ENCODE peak calls at places on chromosomes 6 and 20, in eight cellular contexts. M is astrocyte, O is colonic mucosa, Y is IMR-90, E is Karpas-422, H is fibroblast of lung, V is uterus, D is adrenal gland. X is an unnamed sample.
A peak's percentile ranks its signal among the peaks of the same experiment; 100 is the strongest.

GRCh38 chr6:91569071-91569470 is 982.2 kb upstream of the MAP3K7 start:
- DNase-seq in H (peak; percentile 72), O (no peak), D (no peak), M (peak; percentile 62), V (no peak), Y (peak; percentile 53), E (no peak), X (no peak)

GRCh38 chr20:3313681-3314080 is 74.7 kb upstream of the SLC4A11 start:
- DNase-seq in M (no peak), O (no peak), Y (no peak), H (no peak), D (peak; percentile 31), V (no peak), E (peak; percentile 34), X (no peak)

GRCh38 chr6:72363844-72364740 is 257.8 kb upstream of the KCNQ5 start:
- DNase-seq in O (no peak), D (no peak), E (no peak), M (peak; percentile 98), Y (peak; percentile 97), V (peak; percentile 14), H (peak; percentile 99), X (no peak)

GRCh38 chr6:79984261-79984660 is 20.2 kb upstream of the TTK start:
- DNase-seq in M (peak; percentile 61), Y (no peak), E (no peak), H (peak; percentile 70), O (no peak), V (no peak), D (no peak), X (no peak)

GRCh38 chr20:46648903-46649649 is 2.2 kb downstream of the SLC13A3 start:
- DNase-seq in Y (no peak), D (no peak), O (no peak), M (no peak), H (no peak), V (no peak), E (peak; percentile 58), X (no peak)

GRCh38 chr6:24981385-24981758 is 45.6 kb upstream of the RIPOR2 start:
- DNase-seq in H (peak; percentile 83), O (no peak), M (peak; percentile 77), Y (peak; percentile 49), V (no peak), D (no peak), E (no peak), X (no peak)

GRCh38 chr6:81145506-81145905 is 607.0 kb downstream of the TENT5A start:
- DNase-seq in H (peak; percentile 54), E (no peak), M (peak; percentile 42), O (no peak), Y (no peak), D (no peak), V (no peak), X (no peak)

GRCh38 chr20:35146299-35146921 is 726 bp downstream of the EDEM2 start:
- DNase-seq in D (peak; percentile 32), H (no peak), V (no peak), O (peak; percentile 57), Y (no peak), E (peak; percentile 56), M (no peak), X (no peak)

GRCh38 chr6:169251822-169252804 is 1.5 kb downstream of the THBS2 start:
- DNase-seq in Y (no peak), V (no peak), H (no peak), M (no peak), O (no peak), D (no peak), E (no peak), X (no peak)

GRCh38 chr6:19413323-19413722 is 423.8 kb upstream of the ID4 start:
- DNase-seq in V (no peak), Y (peak; percentile 27), E (no peak), O (no peak), M (peak; percentile 78), D (no peak), H (peak; percentile 80), X (no peak)

GRCh38 chr6:18155864-18156396 is 708 bp downstream of the KDM1B start:
- DNase-seq in H (peak; percentile 50), O (peak; percentile 86), M (peak; percentile 31), D (peak; percentile 59), V (peak; percentile 38), E (peak; percentile 93), Y (peak; percentile 27), X (peak; percentile 40)

GRCh38 chr20:61447950-61448349 is 195.9 kb downstream of the CDH4 start:
- DNase-seq in H (no peak), V (no peak), M (no peak), D (no peak), Y (no peak), E (no peak), O (no peak), X (no peak)

GRCh38 chr20:38297916-38298674 is 5.9 kb upstream of the BPI start:
- DNase-seq in M (no peak), Y (no peak), V (no peak), H (no peak), E (no peak), D (no peak), O (no peak), X (no peak)

GRCh38 chr20:35820715-35821114 is 48.9 kb downstream of the PHF20 start:
- DNase-seq in H (peak; percentile 77), O (no peak), D (no peak), M (peak; percentile 71), E (no peak), V (no peak), Y (peak; percentile 52), X (no peak)

GRCh38 chr6:2021713-2022125 is 223.7 kb downstream of the GMDS start:
- DNase-seq in E (no peak), D (peak; percentile 20), M (peak; percentile 75), Y (peak; percentile 77), O (peak; percentile 90), H (peak; percentile 77), V (peak; percentile 20), X (no peak)

GRCh38 chr6:149651056-149651455 is 2.5 kb upstream of the KATNA1 start:
- DNase-seq in E (no peak), V (no peak), Y (no peak), O (no peak), H (no peak), M (no peak), D (no peak), X (no peak)

GRCh38 chr6:149648148-149649145 is at the start of gene KATNA1:
- DNase-seq in Y (peak; percentile 58), V (peak; percentile 84), D (peak; percentile 89), H (peak; percentile 64), E (peak; percentile 97), O (peak; percentile 94), M (peak; percentile 38), X (peak; percentile 83)

GRCh38 chr6:149642829-149643580 is 5.5 kb downstream of the KATNA1 start:
- DNase-seq in D (no peak), O (no peak), Y (peak; percentile 42), V (no peak), H (peak; percentile 42), M (peak; percentile 22), E (no peak), X (no peak)

GRCh38 chr6:149646599-149646998 is 1.9 kb downstream of the KATNA1 start:
- DNase-seq in M (no peak), V (no peak), H (no peak), E (no peak), Y (no peak), D (no peak), O (no peak), X (no peak)
- H3K4me3 ChIP-seq in M (peak overlapping the region; percentile 89), V (peak overlapping the region; percentile 60), H (peak overlapping the region; percentile 96), E (peak overlapping the region; percentile 90), Y (peak overlapping the region; percentile 90), D (no peak overlapping the region), O (no peak overlapping the region), X (no peak overlapping the region)

GRCh38 chr6:118391086-118391485 is 157.0 kb upstream of the PLN start:
- DNase-seq in M (peak; percentile 16), E (no peak), O (no peak), Y (peak; percentile 25), H (peak; percentile 25), D (no peak), V (no peak), X (no peak)

GRCh38 chr6:118383924-118384323 is 164.2 kb upstream of the PLN start:
- DNase-seq in D (no peak), H (no peak), M (no peak), E (no peak), V (no peak), O (no peak), Y (no peak), X (no peak)

GRCh38 chr6:118386975-118387374 is 161.1 kb upstream of the PLN start:
- DNase-seq in O (no peak), Y (no peak), H (no peak), M (no peak), V (no peak), D (no peak), E (no peak), X (no peak)

GRCh38 chr6:118382126-118382525 is 166.0 kb upstream of the PLN start:
- DNase-seq in H (no peak), M (no peak), D (no peak), E (no peak), Y (no peak), O (no peak), V (no peak), X (no peak)

GRCh38 chr6:118387921-118388701 is 160.0 kb upstream of the PLN start:
- DNase-seq in D (no peak), M (peak; percentile 97), O (no peak), H (peak; percentile 98), Y (peak; percentile 96), E (no peak), V (no peak), X (no peak)
- H3K27ac ChIP-seq in D (no peak overlapping the region), M (peak overlapping the region; percentile 79), O (no peak overlapping the region), H (peak overlapping the region; percentile 75), Y (peak overlapping the region; percentile 75), E (no peak overlapping the region), V (no peak overlapping the region), X (no peak overlapping the region)

DNA sequence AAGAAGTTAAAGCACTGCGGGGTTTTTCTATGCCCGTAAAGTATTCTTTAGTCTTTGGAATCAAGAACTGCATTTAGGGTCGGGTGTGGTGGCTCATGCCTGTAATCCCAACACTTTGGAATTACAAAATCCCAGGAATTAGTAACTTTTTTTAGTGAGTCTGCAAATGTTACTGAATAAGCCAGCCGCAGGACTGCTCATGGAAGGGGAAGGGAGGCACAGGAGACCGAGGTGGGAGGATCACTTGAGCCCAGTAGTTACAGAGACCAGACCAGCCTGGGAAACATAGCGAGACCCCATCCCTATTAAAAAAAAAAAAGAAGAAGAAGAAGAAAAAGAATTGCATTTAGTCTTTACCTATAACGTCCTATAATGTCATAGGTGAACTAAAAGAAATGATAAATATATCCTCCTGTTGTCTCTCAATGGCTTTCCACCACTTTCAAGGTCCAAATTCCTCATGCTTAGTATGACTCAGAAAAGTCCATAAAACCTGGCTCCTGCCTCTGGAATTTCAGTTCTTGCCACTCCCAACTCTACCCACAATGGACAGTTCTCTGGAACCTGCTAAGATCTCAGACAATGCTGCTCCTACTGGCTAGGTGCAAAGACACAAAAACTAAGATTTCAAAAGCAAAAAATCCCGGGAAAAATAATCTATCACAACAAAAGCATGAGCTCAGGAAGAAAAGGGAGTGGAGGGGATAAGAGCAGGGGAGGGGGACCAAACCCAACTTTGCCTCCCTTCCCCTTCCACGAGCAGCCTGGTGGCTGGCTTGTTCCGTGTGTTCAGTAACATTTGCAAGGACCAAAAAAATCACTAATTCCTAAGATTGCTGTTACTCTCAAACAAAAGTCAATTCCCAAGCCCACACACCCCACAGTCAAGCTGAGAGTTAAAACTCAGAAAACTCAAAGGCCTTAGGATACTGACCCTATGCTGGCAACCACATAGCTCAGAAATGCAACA is 39.0 kb downstream of the B4GALT5 start:
- DNase-seq in H (peak; percentile 88), M (peak; percentile 82), Y (peak; percentile 30), O (peak; percentile 72), V (no peak), D (no peak), E (peak; percentile 31), X (no peak)
- H3K4me3 ChIP-seq in H (no peak overlapping the region), M (no peak overlapping the region), Y (no peak overlapping the region), O (no peak overlapping the region), V (no peak overlapping the region), D (no peak overlapping the region), E (no peak overlapping the region), X (no peak overlapping the region)

GRCh38 chr6:139308936-139309603 is 17.3 kb upstream of the TXLNB start:
- DNase-seq in E (no peak), V (peak; percentile 36), O (peak; percentile 47), Y (peak; percentile 85), D (no peak), H (peak; percentile 78), M (peak; percentile 72), X (no peak)
- H3K27ac ChIP-seq in E (no peak overlapping the region), V (no peak overlapping the region), O (peak overlapping the region; percentile 23), Y (no peak overlapping the region), D (peak overlapping the region; percentile 15), H (no peak overlapping the region), M (no peak overlapping the region), X (no peak overlapping the region)